ENCODE peak calls at places on chromosome 13, in five cellular contexts. U is A549, R is body of pancreas, Z is sigmoid colon, H is adrenal gland. C is an unnamed sample.

GRCh38 chr13:32117696-32118095 is 86.1 kb downstream of the FRY start:
- DNase-seq in U (no peak), R (peak), Z (no peak), H (peak), C (peak)

GRCh38 chr13:61148691-61149332 is 266.8 kb downstream of the PCDH20 start:
- DNase-seq in H (no peak), U (no peak), R (no peak), Z (no peak), C (no peak)

GRCh38 chr13:45441633-45442032 is 23.1 kb upstream of the COG3 start:
- DNase-seq in R (no peak), H (no peak), Z (no peak), U (peak), C (no peak)

GRCh38 chr13:81012031-81012430 is 671.1 kb upstream of the SPRY2 start:
- DNase-seq in R (no peak), U (no peak), H (no peak), Z (no peak), C (no peak)

GRCh38 chr13:41139296-41139966 is 6.8 kb upstream of the KBTBD6 start:
- DNase-seq in U (no peak), H (no peak), R (no peak), Z (no peak), C (no peak)

GRCh38 chr13:93724187-93724586 is 497.6 kb downstream of the GPC6 start:
- DNase-seq in R (no peak), H (no peak), U (no peak), Z (no peak), C (no peak)

GRCh38 chr13:110044521-110045200 is 258.3 kb upstream of the IRS2 start:
- DNase-seq in U (no peak), H (no peak), R (no peak), Z (no peak), C (no peak)

GRCh38 chr13:77697208-77698103 is at the start of gene SLAIN1:
- DNase-seq in Z (peak), H (peak), U (peak), R (peak), C (peak)

GRCh38 chr13:91358384-91358776 is 10.9 kb downstream of the MIR17HG start:
- DNase-seq in R (no peak), U (no peak), H (no peak), Z (no peak), C (no peak)

GRCh38 chr13:36369268-36370107 is 23.3 kb upstream of the SPART start:
- DNase-seq in U (no peak), Z (no peak), H (no peak), R (no peak), C (no peak)

GRCh38 chr13:42474954-42475353 is 99.0 kb upstream of the TNFSF11 start:
- DNase-seq in Z (no peak), R (no peak), U (no peak), H (no peak), C (no peak)

GRCh38 chr13:58478858-58479257 is 847.3 kb downstream of the PCDH17 start:
- DNase-seq in U (no peak), R (no peak), H (no peak), Z (no peak), C (no peak)
- H3K4me3 ChIP-seq in U (no peak), R (no peak), H (no peak), Z (no peak), C (no peak)

GRCh38 chr13:71864094-71864980 is 2.7 kb downstream of the DACH1 start:
- DNase-seq in R (peak), U (no peak), H (peak), Z (peak), C (peak)
- TF ChIP-seq POLR2A in R (no peak), U (no peak), H (peak), Z (no peak), C (no peak)

DNA sequence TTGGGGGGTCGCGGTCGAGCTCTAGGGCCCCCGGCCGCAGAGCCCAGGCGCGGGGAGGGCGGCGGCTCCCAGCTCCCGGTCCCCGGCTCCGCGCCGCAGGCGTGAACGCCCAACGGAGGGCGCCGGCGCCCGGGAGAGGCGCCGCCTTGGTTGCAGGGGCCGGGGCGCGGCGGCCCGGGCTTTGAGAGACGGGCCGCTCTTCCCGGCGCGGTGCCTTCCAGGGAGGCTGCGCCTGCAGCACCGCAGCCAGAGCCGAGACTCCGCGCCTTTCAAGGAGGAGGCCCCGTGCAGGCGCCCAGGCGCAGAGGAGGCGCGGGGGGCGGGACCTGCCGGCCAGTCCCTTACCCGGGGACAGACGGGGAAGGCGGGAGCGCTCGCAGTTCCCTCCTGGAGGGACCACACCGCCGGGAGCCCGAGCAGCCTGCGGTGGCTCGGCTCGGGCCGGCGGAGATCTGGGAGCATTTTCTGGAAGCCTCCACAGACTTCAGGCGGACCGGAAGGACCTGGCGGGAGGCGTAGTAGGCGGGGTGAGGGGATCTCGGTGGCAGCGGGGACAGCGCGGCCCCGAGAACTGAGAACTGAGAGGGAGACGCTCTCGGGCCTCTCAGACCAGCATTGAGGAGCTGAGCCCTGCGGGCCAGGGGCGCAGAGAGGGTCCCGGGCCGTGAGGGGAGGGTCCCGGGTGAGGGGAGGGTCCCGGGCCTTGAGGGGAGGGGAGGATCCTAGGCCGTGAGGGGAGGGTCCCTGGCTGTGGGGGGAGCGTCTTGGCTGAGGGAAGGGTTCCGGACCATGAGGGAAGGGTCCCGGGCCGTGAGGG is 25.5 kb upstream of the MCF2L start:
- DNase-seq in R (peak), U (peak), H (peak), Z (peak), C (peak)
- H3K4me3 ChIP-seq in R (peak), U (peak), H (no peak), Z (peak), C (peak)

GRCh38 chr13:97974773-97975172 is 21.3 kb downstream of the IPO5 start:
- DNase-seq in H (no peak), U (no peak), Z (no peak), R (no peak), C (no peak)

GRCh38 chr13:97975280-97975850 is 21.9 kb downstream of the IPO5 start:
- DNase-seq in H (peak), Z (no peak), U (no peak), R (no peak), C (no peak)

GRCh38 chr13:97977376-97977705 is 23.9 kb downstream of the IPO5 start:
- DNase-seq in Z (no peak), U (no peak), R (no peak), H (no peak), C (no peak)

GRCh38 chr13:97976551-97977375 is 23.3 kb downstream of the IPO5 start:
- DNase-seq in R (no peak), U (peak), H (no peak), Z (no peak), C (peak)

GRCh38 chr13:97975851-97976550 is 22.5 kb downstream of the IPO5 start:
- DNase-seq in R (peak), H (peak), U (peak), Z (peak), C (peak)
- TF ChIP-seq POLR2A in R (peak), H (peak), U (peak), Z (no peak), C (peak)

DNA sequence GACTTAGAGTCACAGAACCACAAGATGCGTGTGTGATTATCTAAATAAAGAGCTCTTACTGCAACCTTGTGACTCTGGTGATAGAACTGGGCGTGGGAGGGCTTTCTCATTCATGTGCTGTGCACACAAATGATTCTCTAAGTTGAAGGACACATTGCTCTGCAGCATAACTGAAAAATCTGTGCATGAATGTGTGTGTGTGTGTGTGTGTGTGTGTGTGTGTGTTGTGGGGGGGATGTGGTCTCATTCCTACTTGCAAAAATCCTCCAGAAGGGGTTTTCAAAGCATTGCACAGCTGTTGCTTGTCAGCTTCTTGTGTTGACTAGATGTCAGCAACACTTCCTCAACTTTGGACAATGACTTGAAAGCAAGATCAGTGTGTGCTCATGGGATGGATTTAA is 22.4 kb downstream of the LRCH1 start:
- DNase-seq in R (no peak), U (no peak), Z (no peak), H (no peak), C (no peak)
- H3K4me3 ChIP-seq in R (no peak), U (no peak), Z (no peak), H (no peak), C (no peak)

GRCh38 chr13:39788097-39788496 is 132.6 kb downstream of the COG6 start:
- DNase-seq in Z (no peak), H (no peak), R (no peak), U (no peak), C (peak)

GRCh38 chr13:39787086-39787487 is 131.6 kb downstream of the COG6 start:
- DNase-seq in R (no peak), Z (no peak), U (no peak), H (no peak), C (no peak)

GRCh38 chr13:39784347-39784746 is 128.9 kb downstream of the COG6 start:
- DNase-seq in U (no peak), R (no peak), Z (no peak), H (no peak), C (no peak)

GRCh38 chr13:39783051-39783450 is 127.6 kb downstream of the COG6 start:
- DNase-seq in U (no peak), R (no peak), Z (no peak), H (no peak), C (no peak)

GRCh38 chr13:39786091-39786490 is 130.6 kb downstream of the COG6 start:
- DNase-seq in Z (no peak), R (no peak), U (no peak), H (no peak), C (no peak)
- TF ChIP-seq POLR2A in Z (no peak), R (no peak), U (no peak), H (no peak), C (no peak)

C was measured in heart left ventricle.